ENCODE peak calls at places on chromosomes 12 and 14, in seven cellular contexts. One of them, this sample, is unnamed.

GRCh38 chr12:62720661-62721330 is 214.2 kb downstream of the PPM1H start:
- DNase-seq in OCI-M1: no peak
- DNase-seq in neural crest cell: no peak
- DNase-seq in mucosa of descending colon: no peak
- DNase-seq in upper lobe of right lung: no peak
- DNase-seq in amniotic stem cell: no peak
- DNase-seq in pons: peak
- DNase-seq in this sample: no peak

GRCh38 chr12:56086096-56086495 is 6.1 kb downstream of the ERBB3 start:
- DNase-seq in OCI-M1: no peak
- DNase-seq in neural crest cell: no peak
- DNase-seq in mucosa of descending colon: no peak
- DNase-seq in upper lobe of right lung: no peak
- DNase-seq in amniotic stem cell: no peak
- DNase-seq in pons: no peak
- DNase-seq in this sample: no peak

GRCh38 chr12:120257041-120257821 is 8.3 kb downstream of the PXN start:
- DNase-seq in OCI-M1: no peak
- DNase-seq in neural crest cell: no peak
- DNase-seq in mucosa of descending colon: no peak
- DNase-seq in upper lobe of right lung: no peak
- DNase-seq in amniotic stem cell: peak
- DNase-seq in pons: no peak
- DNase-seq in this sample: no peak

GRCh38 chr14:21940887-21941855 is 267.6 kb upstream of the OR4E1 start:
- DNase-seq in OCI-M1: peak
- DNase-seq in neural crest cell: peak
- DNase-seq in mucosa of descending colon: no peak
- DNase-seq in upper lobe of right lung: no peak
- DNase-seq in amniotic stem cell: no peak
- DNase-seq in pons: peak
- DNase-seq in this sample: peak

GRCh38 chr12:116880817-116881324 is 370 bp downstream of the HRK start:
- DNase-seq in OCI-M1: peak
- DNase-seq in neural crest cell: peak
- DNase-seq in mucosa of descending colon: peak
- DNase-seq in upper lobe of right lung: peak
- DNase-seq in amniotic stem cell: no peak
- DNase-seq in pons: no peak
- DNase-seq in this sample: peak

GRCh38 chr14:58978336-58978735 is 210.1 kb upstream of the DAAM1 start:
- DNase-seq in OCI-M1: no peak
- DNase-seq in neural crest cell: no peak
- DNase-seq in mucosa of descending colon: peak
- DNase-seq in upper lobe of right lung: no peak
- DNase-seq in amniotic stem cell: no peak
- DNase-seq in pons: no peak
- DNase-seq in this sample: no peak

GRCh38 chr12:28955491-28955890 is 193.6 kb upstream of the FAR2 start:
- DNase-seq in OCI-M1: no peak
- DNase-seq in neural crest cell: no peak
- DNase-seq in mucosa of descending colon: no peak
- DNase-seq in upper lobe of right lung: no peak
- DNase-seq in amniotic stem cell: no peak
- DNase-seq in pons: no peak
- DNase-seq in this sample: no peak

GRCh38 chr14:102220031-102220430 is 80.3 kb downstream of the WDR20 start:
- DNase-seq in OCI-M1: no peak
- DNase-seq in neural crest cell: no peak
- DNase-seq in mucosa of descending colon: no peak
- DNase-seq in upper lobe of right lung: no peak
- DNase-seq in amniotic stem cell: no peak
- DNase-seq in pons: no peak
- DNase-seq in this sample: no peak

GRCh38 chr12:53989227-53990113 is 4.5 kb downstream of the HOXC10 start:
- DNase-seq in OCI-M1: peak
- DNase-seq in neural crest cell: no peak
- DNase-seq in mucosa of descending colon: no peak
- DNase-seq in upper lobe of right lung: no peak
- DNase-seq in amniotic stem cell: peak
- DNase-seq in pons: peak
- DNase-seq in this sample: peak

GRCh38 chr12:78651755-78652154 is 212.8 kb upstream of the SYT1 start:
- DNase-seq in OCI-M1: no peak
- DNase-seq in neural crest cell: no peak
- DNase-seq in mucosa of descending colon: no peak
- DNase-seq in upper lobe of right lung: no peak
- DNase-seq in amniotic stem cell: no peak
- DNase-seq in pons: no peak
- DNase-seq in this sample: no peak

GRCh38 chr12:109937371-109937770 is 37.3 kb downstream of the TCHP start:
- DNase-seq in OCI-M1: no peak
- DNase-seq in neural crest cell: no peak
- DNase-seq in mucosa of descending colon: no peak
- DNase-seq in upper lobe of right lung: no peak
- DNase-seq in amniotic stem cell: no peak
- DNase-seq in pons: peak
- DNase-seq in this sample: no peak

GRCh38 chr12:91628656-91629055 is 446.0 kb upstream of the DCN start:
- DNase-seq in OCI-M1: no peak
- DNase-seq in neural crest cell: no peak
- DNase-seq in mucosa of descending colon: no peak
- DNase-seq in upper lobe of right lung: no peak
- DNase-seq in amniotic stem cell: no peak
- DNase-seq in pons: no peak
- DNase-seq in this sample: no peak

GRCh38 chr12:127539499-127539898 is 727.5 kb upstream of the TMEM132C start:
- DNase-seq in OCI-M1: no peak
- DNase-seq in neural crest cell: no peak
- DNase-seq in mucosa of descending colon: no peak
- DNase-seq in upper lobe of right lung: no peak
- DNase-seq in amniotic stem cell: no peak
- DNase-seq in pons: no peak
- DNase-seq in this sample: no peak

GRCh38 chr12:117640511-117640910 is 279.1 kb upstream of the NOS1 start:
- DNase-seq in OCI-M1: no peak
- DNase-seq in neural crest cell: no peak
- DNase-seq in mucosa of descending colon: no peak
- DNase-seq in upper lobe of right lung: no peak
- DNase-seq in amniotic stem cell: no peak
- DNase-seq in pons: no peak
- DNase-seq in this sample: no peak

GRCh38 chr12:57213763-57214397 is 2.7 kb upstream of the NXPH4 start:
- DNase-seq in OCI-M1: no peak
- DNase-seq in neural crest cell: no peak
- DNase-seq in mucosa of descending colon: no peak
- DNase-seq in upper lobe of right lung: no peak
- DNase-seq in amniotic stem cell: no peak
- DNase-seq in pons: no peak
- DNase-seq in this sample: no peak

GRCh38 chr12:851343-851742 is 98.2 kb downstream of the RAD52 start:
- DNase-seq in OCI-M1: peak
- DNase-seq in neural crest cell: no peak
- DNase-seq in mucosa of descending colon: no peak
- DNase-seq in upper lobe of right lung: no peak
- DNase-seq in amniotic stem cell: no peak
- DNase-seq in pons: no peak
- DNase-seq in this sample: no peak

GRCh38 chr12:86723326-86723725 is 467.1 kb upstream of the MGAT4C start:
- DNase-seq in OCI-M1: peak
- DNase-seq in neural crest cell: no peak
- DNase-seq in mucosa of descending colon: no peak
- DNase-seq in upper lobe of right lung: no peak
- DNase-seq in amniotic stem cell: no peak
- DNase-seq in pons: no peak
- DNase-seq in this sample: no peak

GRCh38 chr12:49674318-49674985 is 32.8 kb downstream of the FMNL3 start:
- DNase-seq in OCI-M1: no peak
- DNase-seq in neural crest cell: no peak
- DNase-seq in mucosa of descending colon: no peak
- DNase-seq in upper lobe of right lung: no peak
- DNase-seq in amniotic stem cell: no peak
- DNase-seq in pons: peak
- DNase-seq in this sample: no peak

GRCh38 chr12:98745578-98746391 is 100.7 kb downstream of the APAF1 start:
- DNase-seq in OCI-M1: no peak
- DNase-seq in neural crest cell: no peak
- DNase-seq in mucosa of descending colon: no peak
- DNase-seq in upper lobe of right lung: no peak
- DNase-seq in amniotic stem cell: no peak
- DNase-seq in pons: no peak
- DNase-seq in this sample: no peak

GRCh38 chr12:90010089-90010488 is 301.5 kb upstream of the ATP2B1 start:
- DNase-seq in OCI-M1: peak
- DNase-seq in neural crest cell: no peak
- DNase-seq in mucosa of descending colon: no peak
- DNase-seq in upper lobe of right lung: no peak
- DNase-seq in amniotic stem cell: no peak
- DNase-seq in pons: no peak
- DNase-seq in this sample: peak